ENCODE peak calls at places on chromosomes 3 and 15, in nine cellular contexts. One of them, this sample, is unnamed.

GRCh38 chr3:154956815-154957214 is 123.3 kb upstream of the MME start:
- DNase-seq in stomach: no peak
- DNase-seq in esophagus muscularis mucosa: no peak
- DNase-seq in tibial nerve: no peak
- DNase-seq in endothelial cell of umbilical vein: no peak
- DNase-seq in esophagus squamous epithelium: no peak
- DNase-seq in Peyer's patch: no peak
- DNase-seq in A549: no peak
- DNase-seq in IMR-90: no peak
- DNase-seq in this sample: no peak

GRCh38 chr3:159964166-159964973 is 24.3 kb upstream of the IL12A start:
- DNase-seq in endothelial cell of umbilical vein: peak
- DNase-seq in esophagus squamous epithelium: no peak
- DNase-seq in Peyer's patch: no peak
- DNase-seq in IMR-90: peak
- DNase-seq in A549: peak
- DNase-seq in esophagus muscularis mucosa: peak
- DNase-seq in tibial nerve: no peak
- DNase-seq in stomach: no peak
- DNase-seq in this sample: no peak

GRCh38 chr3:152470893-152471292 is 202.2 kb downstream of the MBNL1 start:
- DNase-seq in endothelial cell of umbilical vein: no peak
- DNase-seq in esophagus squamous epithelium: no peak
- DNase-seq in esophagus muscularis mucosa: no peak
- DNase-seq in stomach: no peak
- DNase-seq in IMR-90: no peak
- DNase-seq in A549: no peak
- DNase-seq in Peyer's patch: no peak
- DNase-seq in tibial nerve: no peak
- DNase-seq in this sample: no peak

GRCh38 chr3:108062051-108062450 is 28.8 kb downstream of the CD47 start:
- DNase-seq in A549: no peak
- DNase-seq in endothelial cell of umbilical vein: no peak
- DNase-seq in esophagus squamous epithelium: no peak
- DNase-seq in stomach: no peak
- DNase-seq in IMR-90: no peak
- DNase-seq in tibial nerve: no peak
- DNase-seq in Peyer's patch: no peak
- DNase-seq in esophagus muscularis mucosa: no peak
- DNase-seq in this sample: no peak

GRCh38 chr3:76024640-76025039 is 239.3 kb upstream of the ZNF717 start:
- DNase-seq in esophagus muscularis mucosa: no peak
- DNase-seq in endothelial cell of umbilical vein: no peak
- DNase-seq in IMR-90: peak
- DNase-seq in esophagus squamous epithelium: no peak
- DNase-seq in stomach: no peak
- DNase-seq in A549: no peak
- DNase-seq in Peyer's patch: no peak
- DNase-seq in tibial nerve: no peak
- DNase-seq in this sample: no peak

GRCh38 chr3:193330500-193331204 is 47.9 kb downstream of the ATP13A5 start:
- DNase-seq in endothelial cell of umbilical vein: peak
- DNase-seq in esophagus squamous epithelium: no peak
- DNase-seq in Peyer's patch: no peak
- DNase-seq in stomach: no peak
- DNase-seq in esophagus muscularis mucosa: no peak
- DNase-seq in IMR-90: no peak
- DNase-seq in tibial nerve: no peak
- DNase-seq in A549: no peak
- DNase-seq in this sample: no peak

GRCh38 chr15:44038801-44039200 is 156.3 kb downstream of the FRMD5 start:
- DNase-seq in Peyer's patch: no peak
- DNase-seq in tibial nerve: no peak
- DNase-seq in endothelial cell of umbilical vein: no peak
- DNase-seq in esophagus squamous epithelium: no peak
- DNase-seq in A549: no peak
- DNase-seq in IMR-90: peak
- DNase-seq in esophagus muscularis mucosa: no peak
- DNase-seq in stomach: no peak
- DNase-seq in this sample: no peak

GRCh38 chr3:152609891-152610290 is 225.0 kb upstream of the P2RY1 start:
- DNase-seq in esophagus muscularis mucosa: no peak
- DNase-seq in Peyer's patch: no peak
- DNase-seq in IMR-90: no peak
- DNase-seq in A549: no peak
- DNase-seq in endothelial cell of umbilical vein: no peak
- DNase-seq in esophagus squamous epithelium: no peak
- DNase-seq in stomach: no peak
- DNase-seq in tibial nerve: no peak
- DNase-seq in this sample: no peak

GRCh38 chr3:52930748-52931147 is 33.4 kb upstream of the STIMATE start:
- DNase-seq in stomach: no peak
- DNase-seq in IMR-90: no peak
- DNase-seq in endothelial cell of umbilical vein: no peak
- DNase-seq in tibial nerve: no peak
- DNase-seq in Peyer's patch: no peak
- DNase-seq in esophagus squamous epithelium: no peak
- DNase-seq in esophagus muscularis mucosa: no peak
- DNase-seq in A549: no peak
- DNase-seq in this sample: no peak

GRCh38 chr15:64464271-64465005 is 4.1 kb downstream of the ZNF609 start:
- DNase-seq in esophagus muscularis mucosa: no peak
- DNase-seq in tibial nerve: no peak
- DNase-seq in esophagus squamous epithelium: no peak
- DNase-seq in A549: no peak
- DNase-seq in endothelial cell of umbilical vein: peak
- DNase-seq in stomach: no peak
- DNase-seq in Peyer's patch: no peak
- DNase-seq in IMR-90: peak
- DNase-seq in this sample: no peak

GRCh38 chr3:143736651-143737050 is 111.6 kb downstream of the SLC9A9 start:
- DNase-seq in IMR-90: peak
- DNase-seq in A549: no peak
- DNase-seq in esophagus muscularis mucosa: no peak
- DNase-seq in Peyer's patch: no peak
- DNase-seq in tibial nerve: no peak
- DNase-seq in stomach: no peak
- DNase-seq in endothelial cell of umbilical vein: peak
- DNase-seq in esophagus squamous epithelium: no peak
- DNase-seq in this sample: no peak

GRCh38 chr3:149299938-149300791 is 33.3 kb downstream of the TM4SF18 start:
- DNase-seq in endothelial cell of umbilical vein: peak
- DNase-seq in IMR-90: peak
- DNase-seq in stomach: peak
- DNase-seq in tibial nerve: no peak
- DNase-seq in esophagus muscularis mucosa: peak
- DNase-seq in esophagus squamous epithelium: no peak
- DNase-seq in A549: peak
- DNase-seq in Peyer's patch: no peak
- DNase-seq in this sample: no peak

GRCh38 chr15:85704021-85704420 is 90.7 kb downstream of the KLHL25 start:
- DNase-seq in esophagus squamous epithelium: no peak
- DNase-seq in A549: no peak
- DNase-seq in stomach: no peak
- DNase-seq in esophagus muscularis mucosa: no peak
- DNase-seq in IMR-90: peak
- DNase-seq in endothelial cell of umbilical vein: no peak
- DNase-seq in tibial nerve: no peak
- DNase-seq in Peyer's patch: no peak
- DNase-seq in this sample: no peak

GRCh38 chr15:43436395-43436794 is 56.6 kb downstream of the TP53BP1 start:
- DNase-seq in tibial nerve: no peak
- DNase-seq in Peyer's patch: no peak
- DNase-seq in stomach: no peak
- DNase-seq in IMR-90: no peak
- DNase-seq in esophagus squamous epithelium: no peak
- DNase-seq in A549: no peak
- DNase-seq in esophagus muscularis mucosa: no peak
- DNase-seq in endothelial cell of umbilical vein: no peak
- DNase-seq in this sample: no peak

GRCh38 chr3:129795596-129795995 is 97.9 kb downstream of the TMCC1 start:
- DNase-seq in esophagus muscularis mucosa: no peak
- DNase-seq in esophagus squamous epithelium: no peak
- DNase-seq in tibial nerve: no peak
- DNase-seq in stomach: no peak
- DNase-seq in IMR-90: peak
- DNase-seq in endothelial cell of umbilical vein: peak
- DNase-seq in Peyer's patch: no peak
- DNase-seq in A549: peak
- DNase-seq in this sample: no peak

GRCh38 chr15:39427705-39428104 is 153.2 kb upstream of the THBS1 start:
- DNase-seq in stomach: no peak
- DNase-seq in A549: no peak
- DNase-seq in IMR-90: no peak
- DNase-seq in esophagus muscularis mucosa: no peak
- DNase-seq in endothelial cell of umbilical vein: no peak
- DNase-seq in tibial nerve: no peak
- DNase-seq in esophagus squamous epithelium: no peak
- DNase-seq in Peyer's patch: no peak
- DNase-seq in this sample: peak

GRCh38 chr3:11719406-11720219 is 75.9 kb upstream of the VGLL4 start:
- DNase-seq in stomach: peak
- DNase-seq in IMR-90: peak
- DNase-seq in A549: peak
- DNase-seq in esophagus muscularis mucosa: no peak
- DNase-seq in endothelial cell of umbilical vein: peak
- DNase-seq in Peyer's patch: peak
- DNase-seq in tibial nerve: peak
- DNase-seq in esophagus squamous epithelium: no peak
- DNase-seq in this sample: peak
- TF ChIP-seq POLR2A in stomach: no peak
- TF ChIP-seq POLR2A in IMR-90: no peak
- TF ChIP-seq POLR2A in A549: no peak
- TF ChIP-seq POLR2A in esophagus muscularis mucosa: no peak
- TF ChIP-seq POLR2A in endothelial cell of umbilical vein: no peak
- TF ChIP-seq POLR2A in Peyer's patch: peak
- TF ChIP-seq POLR2A in tibial nerve: peak
- TF ChIP-seq POLR2A in esophagus squamous epithelium: peak
- TF ChIP-seq POLR2A in this sample: no peak

DNA sequence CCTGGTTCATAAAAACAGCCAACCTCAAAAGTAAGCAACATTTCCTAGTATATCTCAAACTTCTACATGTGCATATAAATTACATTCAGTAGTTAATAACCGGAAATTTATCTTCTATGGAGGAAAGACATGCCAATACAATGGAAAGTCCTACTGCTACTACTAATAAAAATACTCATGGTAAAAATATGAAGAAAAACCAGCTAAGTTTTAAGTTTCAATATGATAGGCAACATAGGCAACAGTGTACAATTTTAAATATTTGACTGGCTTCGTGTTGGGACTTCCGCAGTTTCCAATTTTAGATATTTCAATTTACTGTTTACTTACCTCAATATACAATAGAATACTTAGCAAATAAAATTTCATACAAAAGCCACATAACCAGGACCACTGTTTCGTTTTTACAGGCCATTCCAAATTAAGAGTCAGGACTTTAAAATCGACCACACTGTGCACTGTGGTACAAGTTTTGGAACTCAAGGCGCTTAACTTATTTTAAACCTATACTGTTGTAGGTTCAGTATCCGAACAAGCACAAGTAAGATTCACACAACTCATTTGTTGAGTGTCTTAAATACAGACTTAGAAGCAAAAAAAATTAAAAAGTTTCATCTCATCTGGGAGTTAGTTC is 2.9 kb downstream of the NAA50 start:
- DNase-seq in esophagus squamous epithelium: no peak
- DNase-seq in tibial nerve: no peak
- DNase-seq in A549: no peak
- DNase-seq in endothelial cell of umbilical vein: no peak
- DNase-seq in Peyer's patch: no peak
- DNase-seq in stomach: no peak
- DNase-seq in IMR-90: no peak
- DNase-seq in esophagus muscularis mucosa: no peak
- DNase-seq in this sample: no peak
- H3K4me3 ChIP-seq in esophagus squamous epithelium: no peak
- H3K4me3 ChIP-seq in tibial nerve: no peak
- H3K4me3 ChIP-seq in A549: no peak
- H3K4me3 ChIP-seq in endothelial cell of umbilical vein: no peak
- H3K4me3 ChIP-seq in Peyer's patch: no peak
- H3K4me3 ChIP-seq in stomach: peak
- H3K4me3 ChIP-seq in IMR-90: no peak
- H3K4me3 ChIP-seq in esophagus muscularis mucosa: no peak
- H3K4me3 ChIP-seq in this sample: no peak

GRCh38 chr3:134373942-134374790 is at the start of gene AMOTL2:
- DNase-seq in tibial nerve: peak
- DNase-seq in IMR-90: peak
- DNase-seq in esophagus squamous epithelium: no peak
- DNase-seq in endothelial cell of umbilical vein: peak
- DNase-seq in stomach: peak
- DNase-seq in A549: peak
- DNase-seq in esophagus muscularis mucosa: peak
- DNase-seq in Peyer's patch: no peak
- DNase-seq in this sample: peak
- TF ChIP-seq POLR2A in tibial nerve: peak
- TF ChIP-seq POLR2A in IMR-90: peak
- TF ChIP-seq POLR2A in esophagus squamous epithelium: peak
- TF ChIP-seq POLR2A in endothelial cell of umbilical vein: peak
- TF ChIP-seq POLR2A in stomach: no peak
- TF ChIP-seq POLR2A in A549: peak
- TF ChIP-seq POLR2A in esophagus muscularis mucosa: peak
- TF ChIP-seq POLR2A in Peyer's patch: peak
- TF ChIP-seq POLR2A in this sample: no peak

GRCh38 chr3:69743975-69744374 is 4.7 kb downstream of the MITF start:
- DNase-seq in tibial nerve: no peak
- DNase-seq in IMR-90: no peak
- DNase-seq in esophagus squamous epithelium: no peak
- DNase-seq in endothelial cell of umbilical vein: no peak
- DNase-seq in Peyer's patch: no peak
- DNase-seq in stomach: no peak
- DNase-seq in esophagus muscularis mucosa: no peak
- DNase-seq in A549: no peak
- DNase-seq in this sample: no peak
- H3K4me3 ChIP-seq in tibial nerve: no peak
- H3K4me3 ChIP-seq in IMR-90: no peak
- H3K4me3 ChIP-seq in esophagus squamous epithelium: no peak
- H3K4me3 ChIP-seq in endothelial cell of umbilical vein: no peak
- H3K4me3 ChIP-seq in Peyer's patch: no peak
- H3K4me3 ChIP-seq in stomach: no peak
- H3K4me3 ChIP-seq in esophagus muscularis mucosa: no peak
- H3K4me3 ChIP-seq in A549: no peak
- H3K4me3 ChIP-seq in this sample: no peak